ENCODE peak calls at places on chromosomes 3 and 15, in four cellular contexts. One of them, this sample, is unnamed.
A peak's percentile ranks its signal among the peaks of the same experiment; 100 is the strongest.

GRCh38 chr3:128133273-128133883 is 9.8 kb upstream of the RUVBL1 start:
- DNase-seq in right lobe of liver: no peak
- DNase-seq in choroid plexus epithelial cell: peak; percentile 83
- DNase-seq in pons: peak; percentile 28
- DNase-seq in this sample: peak; percentile 55

GRCh38 chr3:32910954-32911353 is 40.5 kb upstream of the CCR4 start:
- DNase-seq in pons: no peak
- DNase-seq in right lobe of liver: no peak
- DNase-seq in choroid plexus epithelial cell: peak; percentile 65
- DNase-seq in this sample: no peak

GRCh38 chr15:99613887-99614642 is 48.3 kb downstream of the MEF2A start:
- DNase-seq in choroid plexus epithelial cell: peak; percentile 77
- DNase-seq in right lobe of liver: no peak
- DNase-seq in pons: no peak
- DNase-seq in this sample: no peak

GRCh38 chr3:88912294-88913014 is 195.0 kb upstream of the EPHA3 start:
- DNase-seq in pons: peak; percentile 94
- DNase-seq in right lobe of liver: no peak
- DNase-seq in choroid plexus epithelial cell: no peak
- DNase-seq in this sample: no peak

GRCh38 chr3:183287301-183287971 is 34.4 kb downstream of the B3GNT5 start:
- DNase-seq in right lobe of liver: no peak
- DNase-seq in pons: no peak
- DNase-seq in choroid plexus epithelial cell: peak; percentile 98
- DNase-seq in this sample: no peak

GRCh38 chr15:74833376-74834107 is 7.1 kb downstream of the CPLX3 start:
- DNase-seq in right lobe of liver: no peak
- DNase-seq in choroid plexus epithelial cell: no peak
- DNase-seq in pons: no peak
- DNase-seq in this sample: no peak

GRCh38 chr3:184562146-184562861 is 719 bp downstream of the EPHB3 start:
- DNase-seq in right lobe of liver: no peak
- DNase-seq in pons: no peak
- DNase-seq in choroid plexus epithelial cell: no peak
- DNase-seq in this sample: no peak

GRCh38 chr3:45950686-45951600 is 7.7 kb downstream of the CXCR6 start:
- DNase-seq in right lobe of liver: no peak
- DNase-seq in choroid plexus epithelial cell: no peak
- DNase-seq in pons: no peak
- DNase-seq in this sample: no peak

GRCh38 chr3:132284756-132285619 is 32.2 kb upstream of the ACP3 start:
- DNase-seq in right lobe of liver: no peak
- DNase-seq in choroid plexus epithelial cell: no peak
- DNase-seq in pons: peak; percentile 13
- DNase-seq in this sample: no peak